ENCODE peak calls at places on chromosomes 12 and 14, in nine cellular contexts. M is GM23338; V is uterus; G is sigmoid colon; X is left ventricle myocardium inferior; C is A549; P is CD8-positive, alpha-beta T cell; J is lower lobe of right lung; Y is kidney epithelial cell. I is an unnamed sample.

GRCh38 chr12:47863467-47863866 is 41.3 kb downstream of the VDR start:
- DNase-seq in M (no peak), V (no peak), G (no peak), X (no peak), C (no peak), P (no peak), J (no peak), Y (no peak), I (no peak)

GRCh38 chr12:47870175-47870781 is 34.5 kb downstream of the VDR start:
- DNase-seq in M (peak; percentile 75), V (no peak), G (peak; percentile 82), X (peak; percentile 51), C (peak; percentile 34), P (no peak), J (no peak), Y (no peak), I (no peak)

GRCh38 chr14:20657216-20658211 is 16.0 kb upstream of the OR6S1 start:
- DNase-seq in M (peak; percentile 96), V (no peak), G (no peak), X (no peak), C (peak; percentile 92), P (no peak), J (no peak), Y (no peak), I (no peak)

GRCh38 chr12:1525858-1526257 is 68.5 kb downstream of the FBXL14 start:
- DNase-seq in M (no peak), V (no peak), G (no peak), X (no peak), C (no peak), P (no peak), J (no peak), Y (no peak), I (no peak)

GRCh38 chr12:131865196-131865875 is 29.1 kb upstream of the ULK1 start:
- DNase-seq in M (no peak), V (no peak), G (no peak), X (no peak), C (peak; percentile 96), P (no peak), J (no peak), Y (peak; percentile 67), I (no peak)

GRCh38 chr14:96072076-96072475 is 32.9 kb downstream of the C14orf132 start:
- DNase-seq in M (no peak), V (no peak), G (no peak), X (no peak), C (no peak), P (no peak), J (peak; percentile 16), Y (no peak), I (no peak)

GRCh38 chr14:91454580-91454979 is 37.0 kb upstream of the CCDC88C start:
- DNase-seq in M (no peak), V (no peak), G (no peak), X (no peak), C (no peak), P (no peak), J (no peak), Y (no peak), I (no peak)

GRCh38 chr12:14961466-14962155 is at the start of gene ARHGDIB:
- DNase-seq in M (peak; percentile 34), V (no peak), G (no peak), X (peak; percentile 32), C (no peak), P (peak; percentile 84), J (peak; percentile 58), Y (no peak), I (no peak)

DNA sequence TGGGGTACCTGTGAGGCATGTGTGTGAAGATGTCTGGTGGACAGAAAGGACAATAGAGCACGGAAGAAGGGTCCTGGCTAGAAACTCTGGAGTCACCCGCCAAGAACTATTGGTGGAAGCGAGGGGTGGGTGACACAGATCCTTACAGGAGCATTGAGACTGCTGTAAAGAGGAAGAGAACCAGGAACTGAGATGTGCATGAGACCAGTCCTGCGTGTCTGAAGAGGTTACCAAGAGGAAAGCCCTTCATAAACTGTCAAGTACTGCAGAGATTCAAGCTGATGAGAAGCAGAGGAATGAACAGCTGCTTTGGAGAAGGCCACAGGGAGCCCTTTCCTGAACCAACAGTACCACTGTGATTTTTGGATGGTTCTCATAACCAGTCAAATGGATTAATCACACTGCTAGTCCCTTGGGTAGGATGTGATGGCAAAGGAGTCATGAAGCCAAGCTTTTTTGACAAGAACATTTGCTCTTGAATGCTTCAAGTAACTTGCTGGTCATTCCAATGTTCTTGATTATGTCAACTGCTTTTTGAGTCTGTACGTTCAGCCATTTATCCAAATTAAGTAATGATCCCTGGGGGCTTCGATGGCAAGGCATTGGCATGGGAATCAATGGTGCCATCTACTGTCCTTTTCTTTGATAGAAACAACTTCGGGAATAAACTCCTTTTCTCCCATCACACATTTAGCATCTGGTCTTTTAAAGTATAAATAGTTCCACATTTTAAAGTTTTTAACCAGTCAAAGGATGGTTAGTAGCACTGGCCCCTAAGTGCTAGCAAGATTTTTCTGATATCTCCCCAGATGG is 42.9 kb downstream of the GPR135 start:
- DNase-seq in M (peak; percentile 24), V (no peak), G (no peak), X (no peak), C (no peak), P (no peak), J (no peak), Y (no peak), I (no peak)
- TF ChIP-seq CTCF in M (peak; percentile 45), V (no peak), G (no peak), X (peak; percentile 41), C (peak; percentile 33), P (no peak), J (peak; percentile 16), Y (no peak), I (no peak)

DNA sequence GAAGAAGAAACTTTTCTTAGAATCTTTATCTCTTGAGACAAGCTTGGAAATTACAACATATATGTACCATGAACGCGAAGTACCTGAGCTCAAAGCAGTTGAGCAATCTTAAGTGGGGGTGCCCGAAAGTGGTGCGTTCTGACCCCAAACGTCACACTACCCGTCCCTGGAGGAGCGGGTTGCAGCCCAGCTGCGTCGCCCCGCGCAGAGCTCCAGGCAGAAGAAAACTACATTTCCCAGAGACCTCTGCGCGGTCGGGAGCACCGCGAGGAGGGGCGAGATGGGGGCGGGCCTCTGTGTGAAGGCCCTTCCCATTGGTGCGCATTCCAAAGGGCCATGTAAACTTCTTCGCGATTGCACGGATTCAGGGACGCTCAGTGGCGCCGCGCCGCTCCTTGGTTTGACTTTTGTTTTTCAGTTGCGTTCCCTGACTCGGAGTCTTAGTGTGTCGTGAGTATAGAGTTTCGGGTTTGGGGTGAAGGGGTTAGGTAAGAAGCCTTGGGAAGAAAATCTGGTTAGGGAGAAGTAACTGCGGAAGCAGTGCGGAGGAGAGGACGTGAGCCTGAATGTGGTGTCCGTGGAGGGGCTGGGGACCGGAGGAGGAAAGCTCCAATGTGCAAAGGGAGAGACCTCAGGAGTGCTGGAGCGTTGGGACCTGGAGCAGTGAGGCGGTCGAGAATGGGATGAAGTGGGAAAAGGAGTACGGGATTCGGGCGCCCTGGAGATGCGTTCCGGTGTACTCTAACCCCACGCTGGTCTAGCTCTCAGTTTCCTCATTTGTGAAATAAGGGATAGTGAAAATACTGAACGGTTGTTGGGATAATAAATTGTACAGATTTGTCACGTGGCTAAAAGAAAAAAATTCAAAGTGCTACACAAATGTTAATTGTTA is at the start of gene CCDC77:
- DNase-seq in M (peak; percentile 97), V (peak; percentile 90), G (peak; percentile 95), X (peak; percentile 89), C (peak; percentile 95), P (peak; percentile 96), J (peak; percentile 92), Y (peak; percentile 52), I (peak; percentile 73)
- H3K4me3 ChIP-seq in M (peak within 1 kb of the TSS; percentile 72), V (peak within 1 kb of the TSS; percentile 72), G (peak within 1 kb of the TSS; percentile 50), X (peak within 1 kb of the TSS; percentile 87), C (peak within 1 kb of the TSS; percentile 72), P (peak within 1 kb of the TSS; percentile 81), J (peak within 1 kb of the TSS; percentile 73), Y (peak within 1 kb of the TSS; percentile 89), I (peak within 1 kb of the TSS; percentile 91)

GRCh38 chr14:30608533-30609006 is 13.5 kb upstream of the SCFD1 start:
- DNase-seq in M (no peak), V (no peak), G (no peak), X (no peak), C (peak; percentile 29), P (no peak), J (no peak), Y (peak; percentile 55), I (no peak)
- TF ChIP-seq CTCF in M (no peak), V (no peak), G (no peak), X (no peak), C (no peak), P (no peak), J (no peak), Y (peak; percentile 27), I (no peak)

GRCh38 chr12:96205909-96206308 is 11.7 kb downstream of the ELK3 start:
- DNase-seq in M (no peak), V (no peak), G (no peak), X (no peak), C (no peak), P (peak; percentile 29), J (no peak), Y (no peak), I (no peak)

GRCh38 chr12:96208801-96209534 is 14.8 kb downstream of the ELK3 start:
- DNase-seq in M (no peak), V (no peak), G (no peak), X (no peak), C (no peak), P (peak; percentile 48), J (no peak), Y (no peak), I (no peak)

GRCh38 chr12:96204381-96204780 is 10.2 kb downstream of the ELK3 start:
- DNase-seq in M (no peak), V (no peak), G (no peak), X (no peak), C (no peak), P (no peak), J (no peak), Y (no peak), I (no peak)

GRCh38 chr12:96208346-96208745 is 14.2 kb downstream of the ELK3 start:
- DNase-seq in M (no peak), V (no peak), G (no peak), X (no peak), C (no peak), P (no peak), J (no peak), Y (no peak), I (no peak)

GRCh38 chr12:96206957-96207356 is 12.8 kb downstream of the ELK3 start:
- DNase-seq in M (no peak), V (no peak), G (no peak), X (no peak), C (no peak), P (peak; percentile 27), J (no peak), Y (no peak), I (no peak)
- H3K4me3 ChIP-seq in M (no peak overlapping the region), V (no peak overlapping the region), G (no peak overlapping the region), X (no peak overlapping the region), C (no peak overlapping the region), P (no peak overlapping the region), J (no peak overlapping the region), Y (no peak overlapping the region), I (no peak overlapping the region)

GRCh38 chr12:51238510-51239334 is at the start of gene DAZAP2:
- DNase-seq in M (peak; percentile 97), V (peak; percentile 96), G (peak; percentile 98), X (peak; percentile 98), C (peak; percentile 98), P (peak; percentile 97), J (peak; percentile 98), Y (peak; percentile 72), I (peak; percentile 76)
- TF ChIP-seq CTCF in M (no peak), V (peak; percentile 8), G (peak; percentile 39), X (peak; percentile 39), C (no peak), P (no peak), J (peak; percentile 7), Y (no peak), I (no peak)

GRCh38 chr12:101909646-101910045 is 32.3 kb downstream of the DRAM1 start:
- DNase-seq in M (no peak), V (no peak), G (no peak), X (no peak), C (no peak), P (no peak), J (no peak), Y (no peak), I (no peak)
- H3K4me3 ChIP-seq in M (no peak overlapping the region), V (no peak overlapping the region), G (no peak overlapping the region), X (no peak overlapping the region), C (no peak overlapping the region), P (no peak overlapping the region), J (peak overlapping the region; percentile 1), Y (no peak overlapping the region), I (no peak overlapping the region)

I was measured in HFF-Myc.